ENCODE peak calls at places on chromosomes 16 and 17, in ten cellular contexts. One of them, this sample, is unnamed.

GRCh38 chr16:48555597-48555996 is 54.4 kb downstream of the N4BP1 start:
- DNase-seq in CD8-positive, alpha-beta T cell: no peak
- DNase-seq in thoracic aorta: no peak
- DNase-seq in cardiac muscle cell: no peak
- DNase-seq in mucosa of descending colon: no peak
- DNase-seq in ovary: no peak
- DNase-seq in AG10803: no peak
- DNase-seq in cardiac fibroblast: no peak
- DNase-seq in PC-3: no peak
- DNase-seq in left ventricle myocardium inferior: no peak
- DNase-seq in this sample: no peak

GRCh38 chr17:9151091-9151490 is 129.8 kb downstream of the NTN1 start:
- DNase-seq in CD8-positive, alpha-beta T cell: no peak
- DNase-seq in thoracic aorta: no peak
- DNase-seq in cardiac muscle cell: no peak
- DNase-seq in mucosa of descending colon: no peak
- DNase-seq in ovary: no peak
- DNase-seq in AG10803: no peak
- DNase-seq in cardiac fibroblast: no peak
- DNase-seq in PC-3: no peak
- DNase-seq in left ventricle myocardium inferior: no peak
- DNase-seq in this sample: no peak

GRCh38 chr17:74430706-74431567 is 951 bp upstream of the GPRC5C start:
- DNase-seq in CD8-positive, alpha-beta T cell: no peak
- DNase-seq in thoracic aorta: peak
- DNase-seq in cardiac muscle cell: peak
- DNase-seq in mucosa of descending colon: peak
- DNase-seq in ovary: peak
- DNase-seq in AG10803: peak
- DNase-seq in cardiac fibroblast: peak
- DNase-seq in PC-3: peak
- DNase-seq in left ventricle myocardium inferior: peak
- DNase-seq in this sample: peak

GRCh38 chr17:82100502-82101298 is 2.7 kb upstream of the FASN start:
- DNase-seq in CD8-positive, alpha-beta T cell: no peak
- DNase-seq in thoracic aorta: no peak
- DNase-seq in cardiac muscle cell: no peak
- DNase-seq in mucosa of descending colon: peak
- DNase-seq in ovary: peak
- DNase-seq in AG10803: no peak
- DNase-seq in cardiac fibroblast: no peak
- DNase-seq in PC-3: no peak
- DNase-seq in left ventricle myocardium inferior: no peak
- DNase-seq in this sample: no peak

GRCh38 chr17:16463341-16464000 is 28.5 kb downstream of the LRRC75A start:
- DNase-seq in CD8-positive, alpha-beta T cell: no peak
- DNase-seq in thoracic aorta: no peak
- DNase-seq in cardiac muscle cell: peak
- DNase-seq in mucosa of descending colon: peak
- DNase-seq in ovary: no peak
- DNase-seq in AG10803: peak
- DNase-seq in cardiac fibroblast: peak
- DNase-seq in PC-3: peak
- DNase-seq in left ventricle myocardium inferior: peak
- DNase-seq in this sample: peak

GRCh38 chr17:58191259-58191896 is 1.1 kb upstream of the EPX start:
- DNase-seq in CD8-positive, alpha-beta T cell: no peak
- DNase-seq in thoracic aorta: no peak
- DNase-seq in cardiac muscle cell: no peak
- DNase-seq in mucosa of descending colon: no peak
- DNase-seq in ovary: no peak
- DNase-seq in AG10803: no peak
- DNase-seq in cardiac fibroblast: no peak
- DNase-seq in PC-3: no peak
- DNase-seq in left ventricle myocardium inferior: no peak
- DNase-seq in this sample: peak

GRCh38 chr17:49359990-49360795 is 1.9 kb downstream of the ZNF652 start:
- DNase-seq in CD8-positive, alpha-beta T cell: no peak
- DNase-seq in thoracic aorta: no peak
- DNase-seq in cardiac muscle cell: no peak
- DNase-seq in mucosa of descending colon: no peak
- DNase-seq in ovary: no peak
- DNase-seq in AG10803: no peak
- DNase-seq in cardiac fibroblast: no peak
- DNase-seq in PC-3: peak
- DNase-seq in left ventricle myocardium inferior: no peak
- DNase-seq in this sample: no peak

GRCh38 chr16:3095869-3096268 is 3.2 kb downstream of the ZSCAN10 start:
- DNase-seq in CD8-positive, alpha-beta T cell: peak
- DNase-seq in thoracic aorta: no peak
- DNase-seq in cardiac muscle cell: no peak
- DNase-seq in mucosa of descending colon: peak
- DNase-seq in ovary: no peak
- DNase-seq in AG10803: no peak
- DNase-seq in cardiac fibroblast: no peak
- DNase-seq in PC-3: peak
- DNase-seq in left ventricle myocardium inferior: no peak
- DNase-seq in this sample: no peak

GRCh38 chr17:40554646-40555295 is 10.5 kb downstream of the CCR7 start:
- DNase-seq in CD8-positive, alpha-beta T cell: no peak
- DNase-seq in thoracic aorta: no peak
- DNase-seq in cardiac muscle cell: no peak
- DNase-seq in mucosa of descending colon: no peak
- DNase-seq in ovary: peak
- DNase-seq in AG10803: no peak
- DNase-seq in cardiac fibroblast: no peak
- DNase-seq in PC-3: no peak
- DNase-seq in left ventricle myocardium inferior: no peak
- DNase-seq in this sample: no peak
- TF ChIP-seq CTCF in CD8-positive, alpha-beta T cell: no peak
- TF ChIP-seq CTCF in thoracic aorta: no peak
- TF ChIP-seq CTCF in cardiac muscle cell: no peak
- TF ChIP-seq CTCF in mucosa of descending colon: no peak
- TF ChIP-seq CTCF in ovary: no peak
- TF ChIP-seq CTCF in AG10803: no peak
- TF ChIP-seq CTCF in cardiac fibroblast: no peak
- TF ChIP-seq CTCF in PC-3: no peak
- TF ChIP-seq CTCF in left ventricle myocardium inferior: no peak
- TF ChIP-seq CTCF in this sample: no peak

DNA sequence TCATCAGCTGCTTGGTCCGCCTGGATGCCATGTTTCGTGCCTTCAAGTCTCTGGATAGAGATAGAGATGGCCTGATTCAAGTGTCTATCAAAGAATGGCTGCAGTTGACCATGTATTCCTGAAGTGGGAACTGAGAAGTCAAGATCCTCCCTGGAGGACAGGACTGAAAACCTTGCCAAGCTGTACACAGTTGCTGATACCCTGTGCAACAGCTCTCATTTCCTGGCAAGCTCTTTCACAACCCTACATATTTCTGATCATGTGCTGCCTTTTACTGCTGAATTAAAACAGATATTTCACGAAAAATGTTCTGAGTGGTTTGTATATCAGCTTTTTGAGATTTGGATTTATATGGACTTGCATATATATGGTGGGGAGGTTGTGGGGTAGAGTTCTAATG is 898 bp downstream of the CAPNS2 start:
- DNase-seq in CD8-positive, alpha-beta T cell: no peak
- DNase-seq in thoracic aorta: no peak
- DNase-seq in cardiac muscle cell: peak
- DNase-seq in mucosa of descending colon: no peak
- DNase-seq in ovary: no peak
- DNase-seq in AG10803: peak
- DNase-seq in cardiac fibroblast: peak
- DNase-seq in PC-3: no peak
- DNase-seq in left ventricle myocardium inferior: no peak
- DNase-seq in this sample: peak
- H3K4me3 ChIP-seq in CD8-positive, alpha-beta T cell: no peak
- H3K4me3 ChIP-seq in thoracic aorta: no peak
- H3K4me3 ChIP-seq in cardiac muscle cell: no peak
- H3K4me3 ChIP-seq in mucosa of descending colon: no peak
- H3K4me3 ChIP-seq in ovary: no peak
- H3K4me3 ChIP-seq in AG10803: no peak
- H3K4me3 ChIP-seq in cardiac fibroblast: no peak
- H3K4me3 ChIP-seq in PC-3: no peak
- H3K4me3 ChIP-seq in left ventricle myocardium inferior: no peak
- H3K4me3 ChIP-seq in this sample: peak

GRCh38 chr16:17346441-17346773 is 124.4 kb downstream of the XYLT1 start:
- DNase-seq in CD8-positive, alpha-beta T cell: no peak
- DNase-seq in thoracic aorta: no peak
- DNase-seq in cardiac muscle cell: no peak
- DNase-seq in mucosa of descending colon: no peak
- DNase-seq in ovary: peak
- DNase-seq in AG10803: no peak
- DNase-seq in cardiac fibroblast: no peak
- DNase-seq in PC-3: no peak
- DNase-seq in left ventricle myocardium inferior: no peak
- DNase-seq in this sample: no peak
- TF ChIP-seq CTCF in CD8-positive, alpha-beta T cell: no peak
- TF ChIP-seq CTCF in thoracic aorta: no peak
- TF ChIP-seq CTCF in cardiac muscle cell: no peak
- TF ChIP-seq CTCF in mucosa of descending colon: no peak
- TF ChIP-seq CTCF in ovary: no peak
- TF ChIP-seq CTCF in AG10803: peak
- TF ChIP-seq CTCF in cardiac fibroblast: no peak
- TF ChIP-seq CTCF in PC-3: no peak
- TF ChIP-seq CTCF in left ventricle myocardium inferior: no peak
- TF ChIP-seq CTCF in this sample: no peak

GRCh38 chr17:345992-346785 is 6.4 kb downstream of the RPH3AL start:
- DNase-seq in CD8-positive, alpha-beta T cell: no peak
- DNase-seq in thoracic aorta: no peak
- DNase-seq in cardiac muscle cell: no peak
- DNase-seq in mucosa of descending colon: no peak
- DNase-seq in ovary: no peak
- DNase-seq in AG10803: no peak
- DNase-seq in cardiac fibroblast: no peak
- DNase-seq in PC-3: no peak
- DNase-seq in left ventricle myocardium inferior: no peak
- DNase-seq in this sample: no peak
- H3K4me3 ChIP-seq in CD8-positive, alpha-beta T cell: no peak
- H3K4me3 ChIP-seq in thoracic aorta: no peak
- H3K4me3 ChIP-seq in cardiac muscle cell: no peak
- H3K4me3 ChIP-seq in mucosa of descending colon: no peak
- H3K4me3 ChIP-seq in ovary: no peak
- H3K4me3 ChIP-seq in AG10803: no peak
- H3K4me3 ChIP-seq in cardiac fibroblast: no peak
- H3K4me3 ChIP-seq in PC-3: no peak
- H3K4me3 ChIP-seq in left ventricle myocardium inferior: no peak
- H3K4me3 ChIP-seq in this sample: no peak

DNA sequence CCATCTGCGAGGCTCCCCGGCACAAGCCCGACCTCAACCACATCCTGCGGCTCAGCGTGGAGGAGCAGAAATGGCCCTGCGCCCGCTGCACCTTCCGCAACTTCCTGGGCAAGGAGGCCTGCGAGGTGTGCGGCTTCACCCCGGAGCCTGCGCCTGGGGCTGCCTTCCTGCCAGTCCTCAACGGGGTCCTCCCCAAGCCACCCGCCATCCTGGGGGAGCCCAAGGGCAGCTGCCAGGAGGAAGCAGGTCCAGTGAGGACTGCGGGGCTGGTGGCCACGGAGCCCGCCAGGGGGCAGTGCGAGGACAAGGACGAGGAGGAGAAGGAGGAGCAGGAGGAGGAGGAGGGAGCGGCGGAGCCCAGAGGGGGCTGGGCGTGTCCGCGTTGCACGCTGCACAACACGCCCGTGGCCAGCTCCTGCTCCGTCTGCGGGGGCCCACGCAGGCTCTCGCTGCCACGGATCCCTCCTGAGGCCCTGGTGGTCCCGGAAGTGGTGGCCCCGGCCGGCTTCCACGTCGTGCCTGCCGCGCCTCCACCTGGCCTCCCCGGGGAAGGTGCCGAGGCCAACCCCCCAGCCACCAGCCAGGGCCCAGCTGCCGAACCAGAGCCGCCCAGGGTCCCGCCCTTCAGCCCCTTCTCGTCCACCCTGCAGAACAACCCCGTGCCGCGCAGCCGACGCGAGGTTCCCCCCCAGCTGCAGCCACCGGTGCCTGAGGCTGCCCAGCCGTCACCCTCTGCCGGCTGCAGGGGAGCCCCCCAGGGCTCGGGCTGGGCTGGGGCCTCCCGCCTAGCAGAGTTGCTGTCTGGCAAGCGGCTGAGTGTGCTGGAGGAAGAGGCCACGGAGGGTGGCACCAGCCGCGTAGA is 13.1 kb upstream of the PRR35 start:
- DNase-seq in CD8-positive, alpha-beta T cell: peak
- DNase-seq in thoracic aorta: no peak
- DNase-seq in cardiac muscle cell: peak
- DNase-seq in mucosa of descending colon: peak
- DNase-seq in ovary: peak
- DNase-seq in AG10803: peak
- DNase-seq in cardiac fibroblast: peak
- DNase-seq in PC-3: no peak
- DNase-seq in left ventricle myocardium inferior: peak
- DNase-seq in this sample: peak
- TF ChIP-seq CTCF in CD8-positive, alpha-beta T cell: no peak
- TF ChIP-seq CTCF in thoracic aorta: peak
- TF ChIP-seq CTCF in cardiac muscle cell: peak
- TF ChIP-seq CTCF in mucosa of descending colon: peak
- TF ChIP-seq CTCF in ovary: peak
- TF ChIP-seq CTCF in AG10803: peak
- TF ChIP-seq CTCF in cardiac fibroblast: peak
- TF ChIP-seq CTCF in PC-3: no peak
- TF ChIP-seq CTCF in left ventricle myocardium inferior: peak
- TF ChIP-seq CTCF in this sample: peak

GRCh38 chr16:54375056-54375455 is 88.5 kb upstream of the IRX3 start:
- DNase-seq in CD8-positive, alpha-beta T cell: no peak
- DNase-seq in thoracic aorta: no peak
- DNase-seq in cardiac muscle cell: no peak
- DNase-seq in mucosa of descending colon: no peak
- DNase-seq in ovary: no peak
- DNase-seq in AG10803: no peak
- DNase-seq in cardiac fibroblast: no peak
- DNase-seq in PC-3: no peak
- DNase-seq in left ventricle myocardium inferior: no peak
- DNase-seq in this sample: no peak

GRCh38 chr16:54370653-54371052 is 84.1 kb upstream of the IRX3 start:
- DNase-seq in CD8-positive, alpha-beta T cell: no peak
- DNase-seq in thoracic aorta: no peak
- DNase-seq in cardiac muscle cell: peak
- DNase-seq in mucosa of descending colon: no peak
- DNase-seq in ovary: no peak
- DNase-seq in AG10803: no peak
- DNase-seq in cardiac fibroblast: peak
- DNase-seq in PC-3: no peak
- DNase-seq in left ventricle myocardium inferior: peak
- DNase-seq in this sample: no peak

GRCh38 chr16:54374136-54374535 is 87.5 kb upstream of the IRX3 start:
- DNase-seq in CD8-positive, alpha-beta T cell: no peak
- DNase-seq in thoracic aorta: no peak
- DNase-seq in cardiac muscle cell: no peak
- DNase-seq in mucosa of descending colon: no peak
- DNase-seq in ovary: no peak
- DNase-seq in AG10803: no peak
- DNase-seq in cardiac fibroblast: no peak
- DNase-seq in PC-3: no peak
- DNase-seq in left ventricle myocardium inferior: no peak
- DNase-seq in this sample: no peak
- H3K4me3 ChIP-seq in CD8-positive, alpha-beta T cell: no peak
- H3K4me3 ChIP-seq in thoracic aorta: no peak
- H3K4me3 ChIP-seq in cardiac muscle cell: no peak
- H3K4me3 ChIP-seq in mucosa of descending colon: no peak
- H3K4me3 ChIP-seq in ovary: no peak
- H3K4me3 ChIP-seq in AG10803: peak
- H3K4me3 ChIP-seq in cardiac fibroblast: no peak
- H3K4me3 ChIP-seq in PC-3: no peak
- H3K4me3 ChIP-seq in left ventricle myocardium inferior: peak
- H3K4me3 ChIP-seq in this sample: no peak